ENCODE peak calls at places on chromosomes 16 and 17, in four cellular contexts. J is K562, A is GM12878, F is endothelial cell of umbilical vein. C is an unnamed sample.
A peak's percentile ranks its signal among the peaks of the same experiment; 100 is the strongest.

GRCh38 chr16:13921328-13921727 is 1.4 kb downstream of the ERCC4 start:
- DNase-seq in F (no peak), A (no peak), J (no peak), C (no peak)

GRCh38 chr17:79615446-79615845 is 4.6 kb upstream of the RBFOX3 start:
- DNase-seq in J (no peak), A (no peak), F (no peak), C (no peak)

GRCh38 chr17:80847506-80848230 is 144.0 kb upstream of the CHMP6 start:
- DNase-seq in F (no peak), J (peak; percentile 41), A (no peak), C (no peak)

GRCh38 chr17:82830249-82830661 is 9.6 kb downstream of the ZNF750 start:
- DNase-seq in J (no peak), F (no peak), A (no peak), C (no peak)

GRCh38 chr17:60087882-60088669 is 9.4 kb upstream of the HEATR6 start:
- DNase-seq in A (no peak), F (no peak), J (peak; percentile 36), C (peak; percentile 52)

GRCh38 chr16:19907161-19907992 is 22.7 kb upstream of the GPRC5B start:
- DNase-seq in F (peak; percentile 73), A (peak; percentile 7), J (peak; percentile 82), C (peak; percentile 74)

GRCh38 chr17:56756536-56756935 is 77.2 kb downstream of the C17orf67 start:
- DNase-seq in A (no peak), J (no peak), F (peak; percentile 27), C (peak; percentile 51)

GRCh38 chr17:67520916-67521772 is 144.1 kb downstream of the PITPNC1 start:
- DNase-seq in F (no peak), A (no peak), J (no peak), C (no peak)

GRCh38 chr17:9195961-9196668 is 174.8 kb downstream of the NTN1 start:
- DNase-seq in F (no peak), J (no peak), A (no peak), C (no peak)

GRCh38 chr16:88703486-88704309 is 2.5 kb downstream of the RNF166 start:
- DNase-seq in J (no peak), F (peak; percentile 59), A (no peak), C (no peak)

GRCh38 chr16:20051611-20052010 is 22.1 kb downstream of the GPR139 start:
- DNase-seq in A (no peak), F (no peak), J (no peak), C (no peak)

GRCh38 chr16:66824006-66824405 is 6.8 kb downstream of the NAE1 start:
- DNase-seq in F (no peak), J (no peak), A (no peak), C (no peak)

GRCh38 chr16:50193594-50193993 is 40.5 kb downstream of the TENT4B start:
- DNase-seq in F (no peak), J (no peak), A (no peak), C (no peak)

GRCh38 chr17:60231691-60232090 is 81.9 kb downstream of the CA4 start:
- DNase-seq in J (peak; percentile 12), A (no peak), F (no peak), C (no peak)

GRCh38 chr16:85437161-85438052 is 175.7 kb upstream of the GSE1 start:
- DNase-seq in F (no peak), J (peak; percentile 73), A (no peak), C (no peak)

GRCh38 chr17:386145-386876 is 33.7 kb upstream of the RPH3AL start:
- DNase-seq in F (peak; percentile 34), A (no peak), J (peak; percentile 69), C (peak; percentile 96)

GRCh38 chr17:77332034-77332971 is 191.5 kb downstream of the SEC14L1 start:
- DNase-seq in J (no peak), F (no peak), A (no peak), C (no peak)

GRCh38 chr17:9700754-9701476 is 55.6 kb downstream of the USP43 start:
- DNase-seq in F (no peak), A (no peak), J (no peak), C (no peak)

GRCh38 chr17:79861371-79862216 is 22.4 kb upstream of the CBX4 start:
- DNase-seq in F (no peak), A (no peak), J (no peak), C (no peak)

GRCh38 chr17:47956818-47957590 is 679 bp downstream of the PRR15L start:
- DNase-seq in F (no peak), J (no peak), A (no peak), C (no peak)

GRCh38 chr16:72996291-72997062 is 51.5 kb downstream of the ZFHX3 start:
- DNase-seq in J (no peak), F (no peak), A (no peak), C (no peak)

GRCh38 chr17:74276561-74277009 is 2.6 kb downstream of the DNAI2 start:
- DNase-seq in J (no peak), F (no peak), A (no peak), C (no peak)

GRCh38 chr17:74274060-74274702 is at the start of gene DNAI2:
- DNase-seq in J (no peak), F (no peak), A (no peak), C (no peak)

GRCh38 chr17:74276051-74276476 is 2.0 kb downstream of the DNAI2 start:
- DNase-seq in J (no peak), F (no peak), A (no peak), C (no peak)

GRCh38 chr17:74272731-74273201 is 1.3 kb upstream of the DNAI2 start:
- DNase-seq in F (no peak), A (no peak), J (no peak), C (no peak)

DNA sequence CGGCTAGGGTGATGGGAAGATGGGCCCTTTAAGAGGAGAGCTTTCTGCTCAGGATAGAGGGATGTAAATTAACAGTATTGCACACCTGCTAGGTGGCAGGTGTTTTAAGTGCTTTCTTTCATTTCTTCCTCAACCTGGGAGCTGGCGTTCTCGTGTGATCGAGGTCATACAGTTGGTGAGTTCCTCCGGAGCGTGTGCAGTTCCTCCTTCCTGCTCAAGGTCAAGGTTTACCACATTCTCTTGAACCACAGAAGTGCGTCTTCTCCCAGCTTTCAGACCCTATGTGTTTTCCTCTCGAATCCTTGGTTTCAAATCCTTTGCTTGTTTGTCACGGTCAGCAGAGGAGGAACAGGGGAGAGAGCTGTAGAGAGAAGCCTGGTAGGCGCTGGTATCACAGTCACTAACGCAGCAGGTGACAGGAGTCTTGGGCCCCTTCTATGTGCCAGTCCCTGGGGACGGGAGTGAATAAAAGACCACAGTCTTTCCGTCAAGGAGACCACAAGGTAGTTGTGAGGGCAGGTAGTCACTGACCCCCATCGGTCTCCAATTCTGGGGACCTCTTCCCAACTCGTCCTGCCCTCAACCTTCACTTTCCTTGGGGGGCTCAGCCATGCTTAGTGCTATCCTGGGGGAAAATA is 788 bp downstream of the DNAI2 start:
- DNase-seq in A (no peak), F (no peak), J (no peak), C (no peak)
- H3K4me2 ChIP-seq in A (peak overlapping the region; percentile 68), F (no peak overlapping the region), J (no peak overlapping the region), C (no peak overlapping the region)

GRCh38 chr17:32746698-32747097 is 130.2 kb downstream of the MYO1D start:
- DNase-seq in J (no peak), F (no peak), A (no peak), C (no peak)

GRCh38 chr17:32741381-32741780 is 135.5 kb downstream of the MYO1D start:
- DNase-seq in J (no peak), F (no peak), A (no peak), C (no peak)

GRCh38 chr17:32739722-32740121 is 137.2 kb downstream of the MYO1D start:
- DNase-seq in J (no peak), A (no peak), F (no peak), C (no peak)

GRCh38 chr17:32746280-32746679 is 130.6 kb downstream of the MYO1D start:
- DNase-seq in F (peak; percentile 8), J (no peak), A (no peak), C (no peak)

GRCh38 chr17:32742686-32743538 is 134.0 kb downstream of the MYO1D start:
- DNase-seq in F (peak; percentile 16), A (no peak), J (no peak), C (no peak)
- TF ChIP-seq MYC in F (no peak), A (no peak), J (no peak), C (no peak)

DNA sequence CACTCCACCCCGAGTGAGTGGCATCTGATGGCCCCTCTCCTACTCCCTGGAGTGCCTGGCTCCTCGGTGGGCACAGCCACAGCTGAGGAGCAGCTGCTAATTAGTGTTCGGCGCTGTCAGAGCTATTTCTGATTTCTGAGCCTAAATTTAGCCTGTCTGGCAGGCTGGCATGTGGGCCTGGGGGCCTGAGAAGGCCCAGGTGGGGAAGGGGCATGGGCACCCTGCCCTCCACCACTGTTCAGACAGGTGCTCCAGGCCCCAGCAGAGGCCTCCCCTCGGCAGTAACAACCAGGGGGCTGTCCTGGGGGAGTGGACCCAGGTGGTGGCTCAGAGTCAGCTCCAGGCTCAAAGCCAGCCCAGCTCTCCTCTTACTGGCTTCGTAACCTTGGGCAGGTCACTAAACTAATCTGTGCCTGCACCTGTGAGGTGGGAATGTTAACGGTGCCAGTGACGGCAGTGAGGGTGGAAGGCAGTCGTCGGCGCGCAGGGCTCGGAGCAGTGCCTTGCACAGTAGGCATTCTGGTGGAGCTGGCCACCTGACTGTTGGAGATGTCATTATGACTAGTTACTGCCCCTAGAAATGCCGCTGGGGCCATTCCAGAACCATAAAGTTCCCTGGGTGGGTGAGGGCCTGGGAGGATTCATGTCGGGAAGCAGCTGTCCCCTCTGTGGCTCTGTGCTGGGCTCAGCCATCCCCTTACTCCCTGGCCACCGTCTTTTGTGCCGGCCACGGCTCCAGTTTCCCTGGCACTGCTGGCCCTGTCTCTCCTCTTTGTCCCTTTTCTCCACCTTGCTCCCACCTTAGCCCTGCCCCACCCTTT is 6.6 kb downstream of the FMNL1 start:
- DNase-seq in J (no peak), F (no peak), A (no peak), C (peak; percentile 73)
- H3K4me2 ChIP-seq in J (peak overlapping the region; percentile 68), F (no peak overlapping the region), A (peak overlapping the region; percentile 100), C (peak overlapping the region; percentile 92)

DNA sequence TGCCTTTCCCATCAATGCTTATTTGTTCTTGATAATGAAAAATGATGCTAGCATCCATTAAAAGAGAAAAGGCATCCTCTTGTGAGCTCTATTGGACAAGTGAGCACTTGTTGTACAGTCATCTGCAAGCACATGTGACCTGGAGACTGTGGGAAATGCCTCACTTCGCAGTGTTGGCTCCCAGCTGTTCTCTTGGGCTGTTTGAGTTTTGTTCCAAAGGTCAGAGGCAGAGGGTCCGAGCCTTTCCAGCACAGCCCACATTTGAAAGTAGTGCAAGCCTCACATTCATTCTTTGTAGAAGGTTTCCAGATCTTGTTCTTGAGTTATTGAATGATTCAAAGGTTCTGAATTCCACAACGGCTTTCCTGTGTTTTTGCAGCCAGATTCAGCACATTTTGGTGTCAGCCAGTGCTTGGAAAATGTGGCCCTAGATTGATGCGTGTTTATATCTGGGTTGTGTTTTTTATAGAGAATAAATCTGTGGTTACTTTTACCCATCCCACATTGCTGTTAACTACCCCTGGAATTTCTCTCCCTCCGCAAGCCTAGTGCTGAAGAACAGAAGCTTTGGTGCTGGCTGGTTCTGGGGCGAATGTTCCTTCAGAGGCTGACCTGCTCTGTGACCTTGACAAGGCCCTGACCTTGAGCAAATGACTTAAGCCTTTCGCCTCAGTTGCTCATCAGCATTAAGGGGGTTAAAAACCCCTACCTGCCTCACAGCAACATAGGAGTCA is 49.8 kb downstream of the CDH1 start:
- DNase-seq in A (no peak), F (no peak), J (no peak), C (no peak)
- TF ChIP-seq MYC in A (no peak), F (no peak), J (no peak), C (no peak)

GRCh38 chr16:10878328-10878643 is 1.3 kb downstream of the CIITA start:
- DNase-seq in A (no peak), J (no peak), F (no peak), C (no peak)
- H3K4me2 ChIP-seq in A (peak overlapping the region; percentile 70), J (no peak overlapping the region), F (no peak overlapping the region), C (peak overlapping the region; percentile 67)

GRCh38 chr17:64269687-64270649 is 6.9 kb upstream of the TEX2 start:
- DNase-seq in J (no peak), A (no peak), F (no peak), C (no peak)
- TF ChIP-seq MYC in J (no peak), A (no peak), F (no peak), C (no peak)

C was measured in A549.